ENCODE peak calls at places on chromosomes 5 and 9, in ten cellular contexts. U is AG10803, Q is pancreas, B is B cell, V is K562, J is breast epithelium, M is hepatocyte, N is colonic mucosa, T is HFFc6, I is heart left ventricle. P is an unnamed sample.

GRCh38 chr9:32378496-32378895 is 5.9 kb upstream of the ACO1 start:
- DNase-seq in T (peak), J (no peak), M (peak), U (peak), V (peak), Q (no peak), I (no peak), B (peak), N (peak), P (peak)

GRCh38 chr5:97162045-97162444 is 19.6 kb upstream of the LIX1 start:
- DNase-seq in I (peak), M (peak), J (peak), N (peak), V (peak), B (peak), U (peak), Q (no peak), T (peak), P (peak)

GRCh38 chr5:35342664-35343063 is 112.4 kb upstream of the PRLR start:
- DNase-seq in N (no peak), T (no peak), J (no peak), M (no peak), B (no peak), I (no peak), V (no peak), U (no peak), Q (no peak), P (no peak)

GRCh38 chr9:79694676-79695400 is 123.1 kb downstream of the TLE4 start:
- DNase-seq in M (peak), I (no peak), B (no peak), V (no peak), N (no peak), U (peak), T (peak), J (no peak), Q (no peak), P (peak)

GRCh38 chr5:54874337-54875021 is 110.9 kb downstream of the ESM1 start:
- DNase-seq in J (no peak), N (no peak), U (no peak), M (no peak), T (no peak), B (no peak), Q (no peak), I (no peak), V (no peak), P (peak)

GRCh38 chr9:81266674-81267073 is 422.7 kb downstream of the TLE1 start:
- DNase-seq in T (no peak), N (no peak), B (no peak), V (no peak), U (peak), J (no peak), I (no peak), Q (no peak), M (no peak), P (peak)

GRCh38 chr5:149380466-149381121 is 1.5 kb upstream of the IL17B start:
- DNase-seq in U (no peak), T (no peak), N (no peak), V (no peak), I (peak), B (no peak), J (no peak), Q (no peak), M (no peak), P (no peak)

GRCh38 chr5:178336889-178337785 is 104.5 kb upstream of the PHYKPL start:
- DNase-seq in T (no peak), V (no peak), N (no peak), U (no peak), B (no peak), I (no peak), M (no peak), Q (no peak), J (peak), P (no peak)

GRCh38 chr5:172768573-172769323 is 2.2 kb downstream of the DUSP1 start:
- DNase-seq in N (no peak), J (no peak), U (peak), Q (no peak), V (no peak), T (peak), I (no peak), M (peak), B (peak), P (peak)

GRCh38 chr5:179870403-179870903 is 11.8 kb upstream of the MRNIP start:
- DNase-seq in J (peak), I (peak), V (peak), U (no peak), Q (peak), T (peak), N (no peak), M (peak), B (no peak), P (peak)

GRCh38 chr9:116933251-116933650 is 246.1 kb downstream of the TRIM32 start:
- DNase-seq in U (no peak), N (no peak), T (no peak), B (no peak), M (no peak), V (no peak), Q (no peak), J (no peak), I (no peak), P (peak)

GRCh38 chr5:61362796-61363364 is 30.8 kb downstream of the ZSWIM6 start:
- DNase-seq in B (no peak), N (no peak), I (no peak), J (no peak), U (peak), M (no peak), V (no peak), Q (no peak), T (peak), P (peak)

GRCh38 chr9:15735083-15735974 is 182.5 kb downstream of the CCDC171 start:
- DNase-seq in I (no peak), M (peak), T (peak), N (no peak), J (no peak), B (no peak), U (peak), V (no peak), Q (no peak), P (peak)

GRCh38 chr5:102722930-102723329 is 32.2 kb upstream of the PAM start:
- DNase-seq in J (no peak), T (peak), V (no peak), N (no peak), U (peak), M (no peak), B (no peak), Q (no peak), I (no peak), P (peak)

GRCh38 chr9:132673355-132673754 is 3.1 kb downstream of the GTF3C4 start:
- DNase-seq in J (no peak), Q (no peak), B (no peak), M (peak), T (peak), U (peak), V (peak), N (no peak), I (no peak), P (peak)

GRCh38 chr9:122033775-122034373 is 59.2 kb downstream of the TTLL11 start:
- DNase-seq in Q (no peak), N (no peak), M (no peak), J (no peak), I (no peak), V (no peak), B (no peak), T (no peak), U (no peak), P (no peak)

GRCh38 chr5:115068239-115069086 is 101.2 kb downstream of the TRIM36 start:
- DNase-seq in V (no peak), J (no peak), B (no peak), Q (no peak), I (no peak), N (no peak), U (peak), M (no peak), T (peak), P (peak)

GRCh38 chr9:89497978-89498844 is at the start of gene SEMA4D:
- DNase-seq in N (peak), J (no peak), V (peak), U (peak), Q (no peak), I (peak), B (no peak), M (peak), T (no peak), P (peak)

GRCh38 chr9:16653491-16654407 is 216.7 kb downstream of the BNC2 start:
- DNase-seq in T (no peak), V (no peak), U (no peak), Q (no peak), J (no peak), I (no peak), N (no peak), B (no peak), M (peak), P (no peak)

GRCh38 chr5:58477760-58478159 is 13.5 kb upstream of the GAPT start:
- DNase-seq in B (no peak), T (no peak), U (no peak), I (no peak), M (no peak), Q (no peak), J (no peak), V (no peak), N (no peak), P (no peak)

GRCh38 chr5:19568004-19568403 is 420.0 kb downstream of the CDH18 start:
- DNase-seq in I (no peak), U (no peak), J (no peak), T (no peak), V (no peak), M (no peak), N (no peak), Q (no peak), B (no peak), P (no peak)

GRCh38 chr9:4704129-4704528 is 24.8 kb downstream of the CDC37L1 start:
- DNase-seq in Q (no peak), M (no peak), N (no peak), V (no peak), U (no peak), I (no peak), J (no peak), T (no peak), B (no peak), P (no peak)

GRCh38 chr9:96567203-96567700 is 52.4 kb downstream of the CDC14B start:
- DNase-seq in V (no peak), T (no peak), I (no peak), J (no peak), B (no peak), U (peak), M (no peak), Q (no peak), N (peak), P (no peak)

GRCh38 chr9:101383361-101383760 is 1.4 kb downstream of the BAAT start:
- DNase-seq in U (peak), J (no peak), M (no peak), B (no peak), V (no peak), N (no peak), I (no peak), T (no peak), Q (no peak), P (no peak)

GRCh38 chr9:101387871-101388506 is 3.2 kb upstream of the BAAT start:
- DNase-seq in U (peak), M (peak), N (peak), T (peak), I (no peak), V (no peak), B (no peak), J (no peak), Q (no peak), P (peak)

GRCh38 chr9:101393135-101393534 is 5.3 kb downstream of the MRPL50 start:
- DNase-seq in M (no peak), B (no peak), Q (no peak), V (no peak), I (no peak), T (no peak), U (no peak), N (no peak), J (no peak), P (no peak)

DNA sequence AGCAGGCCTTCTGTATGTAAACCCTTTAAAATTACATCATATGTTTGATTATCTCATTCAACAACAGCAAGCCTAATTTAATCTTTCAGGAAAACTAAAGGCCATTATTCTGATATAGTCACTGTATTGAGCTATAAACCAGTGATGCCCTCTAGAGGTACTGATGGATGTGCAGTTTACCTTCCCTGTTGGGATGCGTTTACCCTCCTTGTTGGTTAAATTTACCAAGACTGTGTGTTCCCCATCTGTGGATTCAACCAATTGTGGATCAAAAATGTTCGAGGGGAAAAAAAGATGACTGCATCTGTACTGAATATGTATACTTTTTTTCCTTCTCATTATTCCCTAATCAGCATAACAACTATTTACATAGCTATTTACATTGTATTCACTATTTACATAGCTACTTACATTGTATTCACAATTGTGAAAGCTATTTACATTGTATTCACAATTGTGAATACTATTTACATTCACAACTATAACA is 3.7 kb upstream of the BAAT start:
- DNase-seq in N (no peak), T (no peak), U (no peak), J (no peak), I (no peak), M (no peak), B (no peak), V (no peak), Q (no peak), P (no peak)
- TF ChIP-seq CTCF in N (no peak), T (no peak), U (peak), J (no peak), I (no peak), M (peak), B (no peak), V (peak), Q (no peak), P (peak)

DNA sequence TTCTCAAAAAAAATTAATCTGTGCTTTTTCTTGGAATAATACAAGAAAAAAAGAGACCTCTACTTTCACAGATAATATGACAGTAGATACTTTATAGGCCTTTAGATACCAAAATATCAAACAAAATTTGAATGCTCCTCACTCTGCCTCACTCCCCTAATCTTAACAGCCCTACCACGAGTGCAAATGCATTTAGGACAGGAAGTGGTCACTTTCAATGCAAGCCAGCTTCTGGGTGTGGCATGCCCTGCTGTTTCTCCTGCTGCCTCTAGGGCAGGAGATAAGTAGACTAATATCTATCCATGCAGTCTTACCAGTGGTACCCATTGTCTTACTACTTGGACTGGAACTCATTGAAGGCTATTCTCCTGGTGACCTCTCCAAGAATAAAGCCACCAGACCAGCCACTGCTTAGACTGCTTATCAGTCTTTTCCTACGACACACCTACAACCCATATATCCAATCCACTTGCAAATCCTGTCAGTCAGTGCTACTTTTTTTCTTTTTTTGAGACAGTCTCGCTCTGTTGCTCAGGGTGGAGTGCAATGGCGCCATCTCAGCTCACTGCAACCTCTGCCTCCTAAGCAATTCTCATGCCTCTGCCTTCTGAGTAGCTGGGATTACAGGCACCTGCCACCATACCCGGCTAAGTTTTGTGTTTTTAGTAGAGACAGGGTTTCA is 23.0 kb downstream of the FRRS1L start:
- DNase-seq in U (peak), M (no peak), I (no peak), V (peak), B (no peak), Q (no peak), T (peak), N (no peak), J (no peak), P (peak)
- TF ChIP-seq CTCF in U (peak), M (peak), I (no peak), V (peak), B (no peak), Q (no peak), T (peak), N (peak), J (no peak), P (no peak)

GRCh38 chr5:136062563-136063274 is 33.9 kb downstream of the TGFBI start:
- DNase-seq in T (peak), U (peak), I (no peak), B (no peak), M (peak), J (no peak), N (no peak), Q (no peak), V (peak), P (peak)
- TF ChIP-seq CTCF in T (peak), U (peak), I (peak), B (no peak), M (peak), J (peak), N (peak), Q (no peak), V (peak), P (peak)

GRCh38 chr5:2708132-2708531 is 43.3 kb downstream of the IRX2 start:
- DNase-seq in U (no peak), V (no peak), J (no peak), Q (no peak), I (no peak), B (no peak), N (no peak), T (no peak), M (no peak), P (no peak)

GRCh38 chr5:2709996-2710689 is 41.3 kb downstream of the IRX2 start:
- DNase-seq in B (no peak), M (no peak), I (no peak), U (no peak), N (no peak), Q (no peak), J (no peak), T (no peak), V (no peak), P (no peak)

GRCh38 chr5:2711446-2712425 is 39.7 kb downstream of the IRX2 start:
- DNase-seq in N (no peak), Q (no peak), J (no peak), I (no peak), V (no peak), U (no peak), M (no peak), T (no peak), B (no peak), P (no peak)

GRCh38 chr5:2708751-2709150 is 42.7 kb downstream of the IRX2 start:
- DNase-seq in Q (no peak), T (no peak), B (no peak), M (no peak), U (no peak), J (no peak), N (no peak), I (no peak), V (no peak), P (no peak)

DNA sequence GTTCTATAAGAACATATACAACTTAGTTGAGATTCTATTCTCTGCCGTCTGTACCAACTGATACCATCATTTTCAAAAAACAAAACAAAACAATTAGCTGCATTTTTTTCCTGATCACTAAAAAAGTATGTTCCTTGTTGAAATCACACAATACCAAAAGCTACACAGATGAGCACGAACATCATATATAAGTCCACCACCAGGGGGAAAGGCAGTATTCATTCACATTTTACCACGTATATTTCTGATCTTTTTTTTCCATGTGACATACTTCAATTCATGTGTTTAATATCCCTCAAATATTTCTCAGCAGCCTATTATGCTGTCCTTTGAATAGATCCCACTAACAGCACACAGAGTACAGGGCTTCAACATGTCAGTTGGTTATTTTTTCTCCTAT is 40.6 kb downstream of the IRX2 start:
- DNase-seq in N (no peak), T (no peak), Q (no peak), I (no peak), J (no peak), U (peak), B (no peak), M (no peak), V (peak), P (peak)
- TF ChIP-seq CTCF in N (no peak), T (peak), Q (no peak), I (no peak), J (peak), U (peak), B (no peak), M (peak), V (peak), P (peak)

DNA sequence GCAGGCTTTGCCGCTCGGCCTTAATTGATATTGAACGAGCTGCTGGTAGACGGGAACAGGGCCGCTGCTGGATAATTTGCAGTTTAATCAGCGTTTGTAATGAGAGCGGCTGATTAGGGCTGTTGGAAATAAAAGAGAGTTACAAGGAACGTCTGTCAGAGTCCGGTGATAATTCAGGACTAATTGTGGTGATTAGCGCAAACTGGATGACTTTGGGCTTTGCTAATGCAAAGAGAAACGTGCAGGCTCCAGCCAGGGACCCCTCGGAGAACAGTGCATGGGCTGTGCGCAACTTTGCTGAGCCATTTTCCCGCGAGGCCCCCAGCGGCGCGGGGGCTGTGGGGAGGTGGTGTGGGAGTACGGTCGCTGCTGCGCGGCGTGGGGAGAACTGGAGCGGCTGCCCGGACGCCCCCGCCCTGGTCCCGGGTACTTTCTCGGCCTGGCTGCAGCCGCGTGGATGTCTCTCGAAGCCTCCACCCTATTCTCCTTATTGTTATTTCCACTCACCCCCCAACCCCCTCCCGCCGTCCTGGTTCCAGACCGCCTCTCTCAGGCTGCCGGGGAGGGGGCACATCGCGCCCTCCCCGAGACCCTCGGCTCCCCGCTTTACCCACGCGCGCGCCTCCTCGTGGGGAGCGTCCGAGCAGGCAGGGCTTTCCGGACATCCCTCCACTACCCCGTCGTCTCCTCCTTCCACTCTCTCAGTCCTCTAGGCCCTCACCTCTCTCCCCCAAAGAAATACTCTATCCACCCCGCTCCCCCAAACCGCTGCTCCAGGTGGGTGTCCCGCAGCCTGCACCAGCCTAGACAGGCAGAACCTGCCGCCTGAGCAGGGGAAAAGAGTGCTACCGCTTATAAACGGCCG is 68.5 kb upstream of the TBCA start:
- DNase-seq in B (no peak), J (no peak), U (no peak), T (no peak), Q (peak), I (no peak), V (no peak), N (no peak), M (no peak), P (no peak)
- TF ChIP-seq CTCF in B (no peak), J (no peak), U (no peak), T (peak), Q (no peak), I (no peak), V (no peak), N (no peak), M (peak), P (no peak)

P was measured in MCF 10A.